ENCODE peak calls at places on chromosomes 16 and 17, in ten cellular contexts. One of them, this sample, is unnamed.
A peak's percentile ranks its signal among the peaks of the same experiment; 100 is the strongest.

GRCh38 chr17:66309793-66310192 is 7.4 kb downstream of the PRKCA start:
- DNase-seq in CD8-positive, alpha-beta T cell: no peak
- DNase-seq in GM06990: no peak
- DNase-seq in activated naive CD8-positive, alpha-beta T cell treated with anti-CD3 and anti-CD28 coated beads for 36 hours: no peak
- DNase-seq in psoas muscle: no peak
- DNase-seq in right atrium auricular region: no peak
- DNase-seq in GM13977: no peak
- DNase-seq in stimulated activated CD4-positive, alpha-beta T cell treated with anti-CD3 and anti-CD28 coated beads, Interleukin-4, amount 100 ng/mL, for 4 hours: no peak
- DNase-seq in colonic mucosa: no peak
- DNase-seq in type B pancreatic cell: no peak
- DNase-seq in this sample: no peak

GRCh38 chr17:78637643-78638042 is 60.4 kb upstream of the DNAH17 start:
- DNase-seq in activated naive CD8-positive, alpha-beta T cell treated with anti-CD3 and anti-CD28 coated beads for 36 hours: no peak
- DNase-seq in type B pancreatic cell: no peak
- DNase-seq in psoas muscle: no peak
- DNase-seq in GM13977: no peak
- DNase-seq in right atrium auricular region: no peak
- DNase-seq in CD8-positive, alpha-beta T cell: no peak
- DNase-seq in colonic mucosa: no peak
- DNase-seq in stimulated activated CD4-positive, alpha-beta T cell treated with anti-CD3 and anti-CD28 coated beads, Interleukin-4, amount 100 ng/mL, for 4 hours: no peak
- DNase-seq in GM06990: no peak
- DNase-seq in this sample: no peak

GRCh38 chr17:67633751-67634191 is 84.0 kb upstream of the NOL11 start:
- DNase-seq in activated naive CD8-positive, alpha-beta T cell treated with anti-CD3 and anti-CD28 coated beads for 36 hours: no peak
- DNase-seq in right atrium auricular region: no peak
- DNase-seq in GM06990: no peak
- DNase-seq in GM13977: no peak
- DNase-seq in colonic mucosa: no peak
- DNase-seq in CD8-positive, alpha-beta T cell: no peak
- DNase-seq in stimulated activated CD4-positive, alpha-beta T cell treated with anti-CD3 and anti-CD28 coated beads, Interleukin-4, amount 100 ng/mL, for 4 hours: no peak
- DNase-seq in psoas muscle: no peak
- DNase-seq in type B pancreatic cell: no peak
- DNase-seq in this sample: no peak

GRCh38 chr16:68331879-68332410 is 21.1 kb downstream of the PRMT7 start:
- DNase-seq in type B pancreatic cell: no peak
- DNase-seq in CD8-positive, alpha-beta T cell: no peak
- DNase-seq in right atrium auricular region: no peak
- DNase-seq in GM13977: no peak
- DNase-seq in activated naive CD8-positive, alpha-beta T cell treated with anti-CD3 and anti-CD28 coated beads for 36 hours: no peak
- DNase-seq in GM06990: no peak
- DNase-seq in stimulated activated CD4-positive, alpha-beta T cell treated with anti-CD3 and anti-CD28 coated beads, Interleukin-4, amount 100 ng/mL, for 4 hours: no peak
- DNase-seq in colonic mucosa: no peak
- DNase-seq in psoas muscle: no peak
- DNase-seq in this sample: no peak

GRCh38 chr17:45168991-45169752 is 7.5 kb downstream of the HEXIM2 start:
- DNase-seq in colonic mucosa: no peak
- DNase-seq in GM06990: no peak
- DNase-seq in right atrium auricular region: no peak
- DNase-seq in type B pancreatic cell: no peak
- DNase-seq in activated naive CD8-positive, alpha-beta T cell treated with anti-CD3 and anti-CD28 coated beads for 36 hours: no peak
- DNase-seq in GM13977: no peak
- DNase-seq in psoas muscle: no peak
- DNase-seq in stimulated activated CD4-positive, alpha-beta T cell treated with anti-CD3 and anti-CD28 coated beads, Interleukin-4, amount 100 ng/mL, for 4 hours: no peak
- DNase-seq in CD8-positive, alpha-beta T cell: no peak
- DNase-seq in this sample: no peak

GRCh38 chr17:4877089-4877488 is 22.2 kb upstream of the C17orf107 start:
- DNase-seq in colonic mucosa: no peak
- DNase-seq in stimulated activated CD4-positive, alpha-beta T cell treated with anti-CD3 and anti-CD28 coated beads, Interleukin-4, amount 100 ng/mL, for 4 hours: no peak
- DNase-seq in psoas muscle: no peak
- DNase-seq in CD8-positive, alpha-beta T cell: no peak
- DNase-seq in activated naive CD8-positive, alpha-beta T cell treated with anti-CD3 and anti-CD28 coated beads for 36 hours: no peak
- DNase-seq in type B pancreatic cell: no peak
- DNase-seq in GM13977: no peak
- DNase-seq in GM06990: no peak
- DNase-seq in right atrium auricular region: no peak
- DNase-seq in this sample: no peak

GRCh38 chr17:48123111-48123510 is 15.5 kb downstream of the SNX11 start:
- DNase-seq in stimulated activated CD4-positive, alpha-beta T cell treated with anti-CD3 and anti-CD28 coated beads, Interleukin-4, amount 100 ng/mL, for 4 hours: no peak
- DNase-seq in activated naive CD8-positive, alpha-beta T cell treated with anti-CD3 and anti-CD28 coated beads for 36 hours: no peak
- DNase-seq in CD8-positive, alpha-beta T cell: no peak
- DNase-seq in GM13977: no peak
- DNase-seq in psoas muscle: no peak
- DNase-seq in type B pancreatic cell: no peak
- DNase-seq in GM06990: no peak
- DNase-seq in right atrium auricular region: no peak
- DNase-seq in colonic mucosa: no peak
- DNase-seq in this sample: no peak

GRCh38 chr17:82315703-82316358 is 1.6 kb downstream of the CD7 start:
- DNase-seq in GM06990: no peak
- DNase-seq in activated naive CD8-positive, alpha-beta T cell treated with anti-CD3 and anti-CD28 coated beads for 36 hours: peak; percentile 66
- DNase-seq in right atrium auricular region: no peak
- DNase-seq in CD8-positive, alpha-beta T cell: peak; percentile 70
- DNase-seq in stimulated activated CD4-positive, alpha-beta T cell treated with anti-CD3 and anti-CD28 coated beads, Interleukin-4, amount 100 ng/mL, for 4 hours: peak; percentile 51
- DNase-seq in colonic mucosa: no peak
- DNase-seq in GM13977: no peak
- DNase-seq in type B pancreatic cell: no peak
- DNase-seq in psoas muscle: no peak
- DNase-seq in this sample: no peak

GRCh38 chr17:62703269-62703775 is 75.9 kb downstream of the MRC2 start:
- DNase-seq in right atrium auricular region: no peak
- DNase-seq in psoas muscle: no peak
- DNase-seq in activated naive CD8-positive, alpha-beta T cell treated with anti-CD3 and anti-CD28 coated beads for 36 hours: no peak
- DNase-seq in stimulated activated CD4-positive, alpha-beta T cell treated with anti-CD3 and anti-CD28 coated beads, Interleukin-4, amount 100 ng/mL, for 4 hours: no peak
- DNase-seq in GM06990: no peak
- DNase-seq in CD8-positive, alpha-beta T cell: no peak
- DNase-seq in GM13977: no peak
- DNase-seq in type B pancreatic cell: no peak
- DNase-seq in colonic mucosa: no peak
- DNase-seq in this sample: no peak

GRCh38 chr16:79618041-79618711 is 17.6 kb upstream of the MAF start:
- DNase-seq in colonic mucosa: no peak
- DNase-seq in type B pancreatic cell: no peak
- DNase-seq in right atrium auricular region: peak; percentile 23
- DNase-seq in activated naive CD8-positive, alpha-beta T cell treated with anti-CD3 and anti-CD28 coated beads for 36 hours: no peak
- DNase-seq in GM13977: no peak
- DNase-seq in GM06990: no peak
- DNase-seq in CD8-positive, alpha-beta T cell: no peak
- DNase-seq in psoas muscle: no peak
- DNase-seq in stimulated activated CD4-positive, alpha-beta T cell treated with anti-CD3 and anti-CD28 coated beads, Interleukin-4, amount 100 ng/mL, for 4 hours: no peak
- DNase-seq in this sample: no peak

GRCh38 chr17:57832711-57833596 is 16.9 kb downstream of the MRPS23 start:
- DNase-seq in GM06990: peak; percentile 32
- DNase-seq in stimulated activated CD4-positive, alpha-beta T cell treated with anti-CD3 and anti-CD28 coated beads, Interleukin-4, amount 100 ng/mL, for 4 hours: peak; percentile 54
- DNase-seq in colonic mucosa: peak; percentile 64
- DNase-seq in right atrium auricular region: peak; percentile 79
- DNase-seq in activated naive CD8-positive, alpha-beta T cell treated with anti-CD3 and anti-CD28 coated beads for 36 hours: peak; percentile 57
- DNase-seq in CD8-positive, alpha-beta T cell: peak; percentile 70
- DNase-seq in type B pancreatic cell: no peak
- DNase-seq in GM13977: peak; percentile 67
- DNase-seq in psoas muscle: peak; percentile 67
- DNase-seq in this sample: peak; percentile 49

GRCh38 chr16:25366078-25366477 is 108.4 kb upstream of the ZKSCAN2 start:
- DNase-seq in CD8-positive, alpha-beta T cell: no peak
- DNase-seq in GM06990: no peak
- DNase-seq in activated naive CD8-positive, alpha-beta T cell treated with anti-CD3 and anti-CD28 coated beads for 36 hours: no peak
- DNase-seq in stimulated activated CD4-positive, alpha-beta T cell treated with anti-CD3 and anti-CD28 coated beads, Interleukin-4, amount 100 ng/mL, for 4 hours: no peak
- DNase-seq in type B pancreatic cell: no peak
- DNase-seq in GM13977: no peak
- DNase-seq in psoas muscle: no peak
- DNase-seq in right atrium auricular region: no peak
- DNase-seq in colonic mucosa: no peak
- DNase-seq in this sample: no peak

GRCh38 chr17:50843150-50843905 is 7.9 kb downstream of the WFIKKN2 start:
- DNase-seq in stimulated activated CD4-positive, alpha-beta T cell treated with anti-CD3 and anti-CD28 coated beads, Interleukin-4, amount 100 ng/mL, for 4 hours: no peak
- DNase-seq in GM13977: no peak
- DNase-seq in CD8-positive, alpha-beta T cell: no peak
- DNase-seq in psoas muscle: no peak
- DNase-seq in type B pancreatic cell: peak; percentile 47
- DNase-seq in right atrium auricular region: no peak
- DNase-seq in GM06990: no peak
- DNase-seq in activated naive CD8-positive, alpha-beta T cell treated with anti-CD3 and anti-CD28 coated beads for 36 hours: no peak
- DNase-seq in colonic mucosa: no peak
- DNase-seq in this sample: no peak

GRCh38 chr17:39659286-39660010 is 5.7 kb upstream of the TCAP start:
- DNase-seq in activated naive CD8-positive, alpha-beta T cell treated with anti-CD3 and anti-CD28 coated beads for 36 hours: no peak
- DNase-seq in type B pancreatic cell: no peak
- DNase-seq in GM06990: no peak
- DNase-seq in colonic mucosa: no peak
- DNase-seq in psoas muscle: no peak
- DNase-seq in CD8-positive, alpha-beta T cell: no peak
- DNase-seq in stimulated activated CD4-positive, alpha-beta T cell treated with anti-CD3 and anti-CD28 coated beads, Interleukin-4, amount 100 ng/mL, for 4 hours: no peak
- DNase-seq in right atrium auricular region: no peak
- DNase-seq in GM13977: no peak
- DNase-seq in this sample: no peak

GRCh38 chr16:27096375-27096774 is 29.6 kb downstream of the C16orf82 start:
- DNase-seq in GM06990: no peak
- DNase-seq in GM13977: no peak
- DNase-seq in activated naive CD8-positive, alpha-beta T cell treated with anti-CD3 and anti-CD28 coated beads for 36 hours: no peak
- DNase-seq in right atrium auricular region: peak; percentile 18
- DNase-seq in stimulated activated CD4-positive, alpha-beta T cell treated with anti-CD3 and anti-CD28 coated beads, Interleukin-4, amount 100 ng/mL, for 4 hours: no peak
- DNase-seq in colonic mucosa: no peak
- DNase-seq in CD8-positive, alpha-beta T cell: no peak
- DNase-seq in psoas muscle: no peak
- DNase-seq in type B pancreatic cell: no peak
- DNase-seq in this sample: no peak

GRCh38 chr17:43338886-43339516 is 59.8 kb upstream of the ARL4D start:
- DNase-seq in type B pancreatic cell: no peak
- DNase-seq in colonic mucosa: peak; percentile 81
- DNase-seq in GM06990: no peak
- DNase-seq in right atrium auricular region: peak; percentile 79
- DNase-seq in psoas muscle: peak; percentile 79
- DNase-seq in GM13977: no peak
- DNase-seq in activated naive CD8-positive, alpha-beta T cell treated with anti-CD3 and anti-CD28 coated beads for 36 hours: peak; percentile 49
- DNase-seq in CD8-positive, alpha-beta T cell: peak; percentile 71
- DNase-seq in stimulated activated CD4-positive, alpha-beta T cell treated with anti-CD3 and anti-CD28 coated beads, Interleukin-4, amount 100 ng/mL, for 4 hours: peak; percentile 56
- DNase-seq in this sample: no peak

GRCh38 chr16:6446370-6446769 is 886.3 kb upstream of the RBFOX1 start:
- DNase-seq in right atrium auricular region: no peak
- DNase-seq in CD8-positive, alpha-beta T cell: no peak
- DNase-seq in GM06990: no peak
- DNase-seq in type B pancreatic cell: no peak
- DNase-seq in activated naive CD8-positive, alpha-beta T cell treated with anti-CD3 and anti-CD28 coated beads for 36 hours: no peak
- DNase-seq in stimulated activated CD4-positive, alpha-beta T cell treated with anti-CD3 and anti-CD28 coated beads, Interleukin-4, amount 100 ng/mL, for 4 hours: no peak
- DNase-seq in GM13977: no peak
- DNase-seq in psoas muscle: no peak
- DNase-seq in colonic mucosa: no peak
- DNase-seq in this sample: no peak

GRCh38 chr16:27428035-27428785 is 26.2 kb downstream of the IL21R start:
- DNase-seq in CD8-positive, alpha-beta T cell: peak; percentile 9
- DNase-seq in GM13977: no peak
- DNase-seq in type B pancreatic cell: peak; percentile 47
- DNase-seq in right atrium auricular region: peak; percentile 36
- DNase-seq in stimulated activated CD4-positive, alpha-beta T cell treated with anti-CD3 and anti-CD28 coated beads, Interleukin-4, amount 100 ng/mL, for 4 hours: no peak
- DNase-seq in GM06990: no peak
- DNase-seq in colonic mucosa: peak; percentile 11
- DNase-seq in psoas muscle: no peak
- DNase-seq in activated naive CD8-positive, alpha-beta T cell treated with anti-CD3 and anti-CD28 coated beads for 36 hours: no peak
- DNase-seq in this sample: no peak

GRCh38 chr17:7523033-7523432 is 25.8 kb upstream of the TNFSF12 start:
- DNase-seq in GM13977: no peak
- DNase-seq in stimulated activated CD4-positive, alpha-beta T cell treated with anti-CD3 and anti-CD28 coated beads, Interleukin-4, amount 100 ng/mL, for 4 hours: peak; percentile 24
- DNase-seq in CD8-positive, alpha-beta T cell: peak; percentile 58
- DNase-seq in colonic mucosa: no peak
- DNase-seq in activated naive CD8-positive, alpha-beta T cell treated with anti-CD3 and anti-CD28 coated beads for 36 hours: peak; percentile 40
- DNase-seq in right atrium auricular region: no peak
- DNase-seq in GM06990: no peak
- DNase-seq in psoas muscle: no peak
- DNase-seq in type B pancreatic cell: no peak
- DNase-seq in this sample: no peak

GRCh38 chr17:76701471-76701967 is 9.2 kb downstream of the MXRA7 start:
- DNase-seq in stimulated activated CD4-positive, alpha-beta T cell treated with anti-CD3 and anti-CD28 coated beads, Interleukin-4, amount 100 ng/mL, for 4 hours: no peak
- DNase-seq in GM13977: no peak
- DNase-seq in right atrium auricular region: no peak
- DNase-seq in type B pancreatic cell: no peak
- DNase-seq in GM06990: no peak
- DNase-seq in psoas muscle: no peak
- DNase-seq in CD8-positive, alpha-beta T cell: no peak
- DNase-seq in colonic mucosa: no peak
- DNase-seq in activated naive CD8-positive, alpha-beta T cell treated with anti-CD3 and anti-CD28 coated beads for 36 hours: no peak
- DNase-seq in this sample: no peak

GRCh38 chr16:56382901-56383355 is 42.4 kb downstream of the AMFR start:
- DNase-seq in GM13977: no peak
- DNase-seq in CD8-positive, alpha-beta T cell: no peak
- DNase-seq in GM06990: no peak
- DNase-seq in right atrium auricular region: no peak
- DNase-seq in stimulated activated CD4-positive, alpha-beta T cell treated with anti-CD3 and anti-CD28 coated beads, Interleukin-4, amount 100 ng/mL, for 4 hours: no peak
- DNase-seq in psoas muscle: no peak
- DNase-seq in colonic mucosa: no peak
- DNase-seq in activated naive CD8-positive, alpha-beta T cell treated with anti-CD3 and anti-CD28 coated beads for 36 hours: no peak
- DNase-seq in type B pancreatic cell: no peak
- DNase-seq in this sample: no peak

GRCh38 chr16:79307214-79307613 is 293.3 kb downstream of the MAF start:
- DNase-seq in type B pancreatic cell: no peak
- DNase-seq in activated naive CD8-positive, alpha-beta T cell treated with anti-CD3 and anti-CD28 coated beads for 36 hours: no peak
- DNase-seq in right atrium auricular region: peak; percentile 64
- DNase-seq in psoas muscle: peak; percentile 43
- DNase-seq in colonic mucosa: peak; percentile 26
- DNase-seq in CD8-positive, alpha-beta T cell: no peak
- DNase-seq in stimulated activated CD4-positive, alpha-beta T cell treated with anti-CD3 and anti-CD28 coated beads, Interleukin-4, amount 100 ng/mL, for 4 hours: no peak
- DNase-seq in GM06990: no peak
- DNase-seq in GM13977: no peak
- DNase-seq in this sample: no peak

GRCh38 chr16:59698341-59698979 is 964.3 kb upstream of the GOT2 start:
- DNase-seq in type B pancreatic cell: no peak
- DNase-seq in activated naive CD8-positive, alpha-beta T cell treated with anti-CD3 and anti-CD28 coated beads for 36 hours: no peak
- DNase-seq in stimulated activated CD4-positive, alpha-beta T cell treated with anti-CD3 and anti-CD28 coated beads, Interleukin-4, amount 100 ng/mL, for 4 hours: no peak
- DNase-seq in GM13977: no peak
- DNase-seq in GM06990: no peak
- DNase-seq in psoas muscle: no peak
- DNase-seq in colonic mucosa: no peak
- DNase-seq in CD8-positive, alpha-beta T cell: no peak
- DNase-seq in right atrium auricular region: no peak
- DNase-seq in this sample: no peak

GRCh38 chr16:19884611-19885455 is at the start of gene GPRC5B:
- DNase-seq in psoas muscle: peak; percentile 55
- DNase-seq in right atrium auricular region: no peak
- DNase-seq in CD8-positive, alpha-beta T cell: peak; percentile 28
- DNase-seq in activated naive CD8-positive, alpha-beta T cell treated with anti-CD3 and anti-CD28 coated beads for 36 hours: peak; percentile 43
- DNase-seq in type B pancreatic cell: peak; percentile 74
- DNase-seq in stimulated activated CD4-positive, alpha-beta T cell treated with anti-CD3 and anti-CD28 coated beads, Interleukin-4, amount 100 ng/mL, for 4 hours: peak; percentile 48
- DNase-seq in colonic mucosa: peak; percentile 48
- DNase-seq in GM13977: peak; percentile 74
- DNase-seq in GM06990: peak; percentile 34
- DNase-seq in this sample: no peak

GRCh38 chr17:40541060-40541872 is 24.0 kb downstream of the CCR7 start:
- DNase-seq in type B pancreatic cell: no peak
- DNase-seq in stimulated activated CD4-positive, alpha-beta T cell treated with anti-CD3 and anti-CD28 coated beads, Interleukin-4, amount 100 ng/mL, for 4 hours: no peak
- DNase-seq in GM06990: no peak
- DNase-seq in CD8-positive, alpha-beta T cell: peak; percentile 69
- DNase-seq in GM13977: no peak
- DNase-seq in right atrium auricular region: no peak
- DNase-seq in psoas muscle: no peak
- DNase-seq in activated naive CD8-positive, alpha-beta T cell treated with anti-CD3 and anti-CD28 coated beads for 36 hours: peak; percentile 81
- DNase-seq in colonic mucosa: no peak
- DNase-seq in this sample: no peak

GRCh38 chr17:41835800-41836549 is at the start of gene NT5C3B:
- DNase-seq in right atrium auricular region: no peak
- DNase-seq in psoas muscle: peak; percentile 70
- DNase-seq in GM06990: peak; percentile 65
- DNase-seq in colonic mucosa: peak; percentile 53
- DNase-seq in stimulated activated CD4-positive, alpha-beta T cell treated with anti-CD3 and anti-CD28 coated beads, Interleukin-4, amount 100 ng/mL, for 4 hours: peak; percentile 64
- DNase-seq in GM13977: peak; percentile 92
- DNase-seq in activated naive CD8-positive, alpha-beta T cell treated with anti-CD3 and anti-CD28 coated beads for 36 hours: peak; percentile 70
- DNase-seq in type B pancreatic cell: no peak
- DNase-seq in CD8-positive, alpha-beta T cell: peak; percentile 56
- DNase-seq in this sample: no peak

GRCh38 chr16:29719063-29719462 is 26.7 kb downstream of the C16orf54 start:
- DNase-seq in CD8-positive, alpha-beta T cell: no peak
- DNase-seq in right atrium auricular region: no peak
- DNase-seq in stimulated activated CD4-positive, alpha-beta T cell treated with anti-CD3 and anti-CD28 coated beads, Interleukin-4, amount 100 ng/mL, for 4 hours: no peak
- DNase-seq in GM06990: no peak
- DNase-seq in psoas muscle: no peak
- DNase-seq in type B pancreatic cell: no peak
- DNase-seq in GM13977: no peak
- DNase-seq in activated naive CD8-positive, alpha-beta T cell treated with anti-CD3 and anti-CD28 coated beads for 36 hours: no peak
- DNase-seq in colonic mucosa: no peak
- DNase-seq in this sample: no peak

GRCh38 chr17:40218740-40219072 is 398 bp upstream of the WIPF2 start:
- DNase-seq in GM06990: peak; percentile 55
- DNase-seq in psoas muscle: peak; percentile 41
- DNase-seq in type B pancreatic cell: no peak
- DNase-seq in stimulated activated CD4-positive, alpha-beta T cell treated with anti-CD3 and anti-CD28 coated beads, Interleukin-4, amount 100 ng/mL, for 4 hours: peak; percentile 52
- DNase-seq in colonic mucosa: peak; percentile 64
- DNase-seq in GM13977: peak; percentile 87
- DNase-seq in activated naive CD8-positive, alpha-beta T cell treated with anti-CD3 and anti-CD28 coated beads for 36 hours: peak; percentile 79
- DNase-seq in CD8-positive, alpha-beta T cell: peak; percentile 76
- DNase-seq in right atrium auricular region: peak; percentile 84
- DNase-seq in this sample: peak; percentile 77